ENCODE peak calls at places on chromosomes 7 and 10, in eight cellular contexts. One of them, this sample, is unnamed.

GRCh38 chr7:132028144-132028920 is 471.9 kb upstream of the PODXL start:
- DNase-seq in suprapubic skin: no peak
- DNase-seq in stimulated activated CD4-positive, alpha-beta T cell treated with anti-CD3 and anti-CD28 coated beads, Interleukin-1b, Interleukin-23, amount 100 ng/mL, for 1 hour: no peak
- DNase-seq in esophagus muscularis mucosa: no peak
- DNase-seq in central memory CD4-positive, alpha-beta T cell: no peak
- DNase-seq in Calu3: no peak
- DNase-seq in HCEC 1CT: no peak
- DNase-seq in astrocyte of the spinal cord: no peak
- DNase-seq in this sample: no peak

GRCh38 chr7:6615853-6616555 is 594 bp downstream of the ZNF853 start:
- DNase-seq in esophagus muscularis mucosa: no peak
- DNase-seq in astrocyte of the spinal cord: no peak
- DNase-seq in suprapubic skin: no peak
- DNase-seq in Calu3: peak; percentile 71
- DNase-seq in HCEC 1CT: no peak
- DNase-seq in central memory CD4-positive, alpha-beta T cell: no peak
- DNase-seq in stimulated activated CD4-positive, alpha-beta T cell treated with anti-CD3 and anti-CD28 coated beads, Interleukin-1b, Interleukin-23, amount 100 ng/mL, for 1 hour: no peak
- DNase-seq in this sample: peak; percentile 24

GRCh38 chr10:132335189-132336063 is 3.4 kb downstream of the LRRC27 start:
- DNase-seq in HCEC 1CT: no peak
- DNase-seq in Calu3: no peak
- DNase-seq in astrocyte of the spinal cord: no peak
- DNase-seq in stimulated activated CD4-positive, alpha-beta T cell treated with anti-CD3 and anti-CD28 coated beads, Interleukin-1b, Interleukin-23, amount 100 ng/mL, for 1 hour: no peak
- DNase-seq in central memory CD4-positive, alpha-beta T cell: no peak
- DNase-seq in esophagus muscularis mucosa: no peak
- DNase-seq in suprapubic skin: no peak
- DNase-seq in this sample: peak; percentile 95

GRCh38 chr10:101218423-101219136 is 10.7 kb downstream of the LBX1 start:
- DNase-seq in HCEC 1CT: no peak
- DNase-seq in suprapubic skin: no peak
- DNase-seq in Calu3: no peak
- DNase-seq in esophagus muscularis mucosa: no peak
- DNase-seq in stimulated activated CD4-positive, alpha-beta T cell treated with anti-CD3 and anti-CD28 coated beads, Interleukin-1b, Interleukin-23, amount 100 ng/mL, for 1 hour: no peak
- DNase-seq in astrocyte of the spinal cord: no peak
- DNase-seq in central memory CD4-positive, alpha-beta T cell: no peak
- DNase-seq in this sample: no peak

GRCh38 chr10:7192831-7193348 is 217.9 kb downstream of the SFMBT2 start:
- DNase-seq in central memory CD4-positive, alpha-beta T cell: peak; percentile 71
- DNase-seq in esophagus muscularis mucosa: no peak
- DNase-seq in stimulated activated CD4-positive, alpha-beta T cell treated with anti-CD3 and anti-CD28 coated beads, Interleukin-1b, Interleukin-23, amount 100 ng/mL, for 1 hour: peak; percentile 8
- DNase-seq in Calu3: no peak
- DNase-seq in HCEC 1CT: no peak
- DNase-seq in suprapubic skin: no peak
- DNase-seq in astrocyte of the spinal cord: no peak
- DNase-seq in this sample: no peak

GRCh38 chr10:10533417-10533816 is 484.3 kb upstream of the CELF2 start:
- DNase-seq in central memory CD4-positive, alpha-beta T cell: no peak
- DNase-seq in astrocyte of the spinal cord: no peak
- DNase-seq in stimulated activated CD4-positive, alpha-beta T cell treated with anti-CD3 and anti-CD28 coated beads, Interleukin-1b, Interleukin-23, amount 100 ng/mL, for 1 hour: no peak
- DNase-seq in esophagus muscularis mucosa: no peak
- DNase-seq in Calu3: no peak
- DNase-seq in suprapubic skin: no peak
- DNase-seq in HCEC 1CT: no peak
- DNase-seq in this sample: no peak

GRCh38 chr7:101156866-101157589 is 2.8 kb downstream of the AP1S1 start:
- DNase-seq in astrocyte of the spinal cord: no peak
- DNase-seq in suprapubic skin: no peak
- DNase-seq in HCEC 1CT: no peak
- DNase-seq in Calu3: no peak
- DNase-seq in esophagus muscularis mucosa: no peak
- DNase-seq in central memory CD4-positive, alpha-beta T cell: no peak
- DNase-seq in stimulated activated CD4-positive, alpha-beta T cell treated with anti-CD3 and anti-CD28 coated beads, Interleukin-1b, Interleukin-23, amount 100 ng/mL, for 1 hour: no peak
- DNase-seq in this sample: no peak

GRCh38 chr7:99407849-99408346 is 499 bp downstream of the PDAP1 start:
- DNase-seq in suprapubic skin: no peak
- DNase-seq in HCEC 1CT: peak; percentile 71
- DNase-seq in esophagus muscularis mucosa: no peak
- DNase-seq in Calu3: peak; percentile 10
- DNase-seq in astrocyte of the spinal cord: peak; percentile 82
- DNase-seq in stimulated activated CD4-positive, alpha-beta T cell treated with anti-CD3 and anti-CD28 coated beads, Interleukin-1b, Interleukin-23, amount 100 ng/mL, for 1 hour: no peak
- DNase-seq in central memory CD4-positive, alpha-beta T cell: peak; percentile 12
- DNase-seq in this sample: peak; percentile 58

GRCh38 chr7:121352323-121352722 is 23.5 kb downstream of the WNT16 start:
- DNase-seq in stimulated activated CD4-positive, alpha-beta T cell treated with anti-CD3 and anti-CD28 coated beads, Interleukin-1b, Interleukin-23, amount 100 ng/mL, for 1 hour: no peak
- DNase-seq in central memory CD4-positive, alpha-beta T cell: no peak
- DNase-seq in esophagus muscularis mucosa: no peak
- DNase-seq in suprapubic skin: no peak
- DNase-seq in astrocyte of the spinal cord: no peak
- DNase-seq in HCEC 1CT: no peak
- DNase-seq in Calu3: no peak
- DNase-seq in this sample: no peak

GRCh38 chr7:159049266-159050025 is 95.2 kb downstream of the VIPR2 start:
- DNase-seq in Calu3: no peak
- DNase-seq in esophagus muscularis mucosa: peak; percentile 87
- DNase-seq in stimulated activated CD4-positive, alpha-beta T cell treated with anti-CD3 and anti-CD28 coated beads, Interleukin-1b, Interleukin-23, amount 100 ng/mL, for 1 hour: no peak
- DNase-seq in astrocyte of the spinal cord: no peak
- DNase-seq in suprapubic skin: peak; percentile 71
- DNase-seq in HCEC 1CT: no peak
- DNase-seq in central memory CD4-positive, alpha-beta T cell: no peak
- DNase-seq in this sample: no peak

GRCh38 chr10:96465599-96465998 is 48.1 kb downstream of the TLL2 start:
- DNase-seq in Calu3: no peak
- DNase-seq in suprapubic skin: no peak
- DNase-seq in esophagus muscularis mucosa: no peak
- DNase-seq in central memory CD4-positive, alpha-beta T cell: no peak
- DNase-seq in HCEC 1CT: no peak
- DNase-seq in astrocyte of the spinal cord: no peak
- DNase-seq in stimulated activated CD4-positive, alpha-beta T cell treated with anti-CD3 and anti-CD28 coated beads, Interleukin-1b, Interleukin-23, amount 100 ng/mL, for 1 hour: no peak
- DNase-seq in this sample: no peak

GRCh38 chr10:25972631-25973030 is 38.6 kb downstream of the MYO3A start:
- DNase-seq in esophagus muscularis mucosa: no peak
- DNase-seq in Calu3: no peak
- DNase-seq in astrocyte of the spinal cord: no peak
- DNase-seq in suprapubic skin: no peak
- DNase-seq in stimulated activated CD4-positive, alpha-beta T cell treated with anti-CD3 and anti-CD28 coated beads, Interleukin-1b, Interleukin-23, amount 100 ng/mL, for 1 hour: no peak
- DNase-seq in central memory CD4-positive, alpha-beta T cell: no peak
- DNase-seq in HCEC 1CT: no peak
- DNase-seq in this sample: no peak

GRCh38 chr7:74023037-74023436 is 4.9 kb upstream of the ELN start:
- DNase-seq in astrocyte of the spinal cord: peak; percentile 52
- DNase-seq in central memory CD4-positive, alpha-beta T cell: no peak
- DNase-seq in HCEC 1CT: no peak
- DNase-seq in Calu3: peak; percentile 48
- DNase-seq in suprapubic skin: peak; percentile 88
- DNase-seq in esophagus muscularis mucosa: no peak
- DNase-seq in stimulated activated CD4-positive, alpha-beta T cell treated with anti-CD3 and anti-CD28 coated beads, Interleukin-1b, Interleukin-23, amount 100 ng/mL, for 1 hour: no peak
- DNase-seq in this sample: peak; percentile 15

GRCh38 chr7:134071355-134072331 is 55.5 kb upstream of the LRGUK start:
- DNase-seq in central memory CD4-positive, alpha-beta T cell: no peak
- DNase-seq in astrocyte of the spinal cord: no peak
- DNase-seq in stimulated activated CD4-positive, alpha-beta T cell treated with anti-CD3 and anti-CD28 coated beads, Interleukin-1b, Interleukin-23, amount 100 ng/mL, for 1 hour: no peak
- DNase-seq in HCEC 1CT: no peak
- DNase-seq in esophagus muscularis mucosa: no peak
- DNase-seq in Calu3: no peak
- DNase-seq in suprapubic skin: no peak
- DNase-seq in this sample: no peak

GRCh38 chr7:141648276-141649114 is 53.5 kb downstream of the DENND11 start:
- DNase-seq in Calu3: no peak
- DNase-seq in central memory CD4-positive, alpha-beta T cell: no peak
- DNase-seq in astrocyte of the spinal cord: peak; percentile 17
- DNase-seq in stimulated activated CD4-positive, alpha-beta T cell treated with anti-CD3 and anti-CD28 coated beads, Interleukin-1b, Interleukin-23, amount 100 ng/mL, for 1 hour: no peak
- DNase-seq in suprapubic skin: no peak
- DNase-seq in HCEC 1CT: no peak
- DNase-seq in esophagus muscularis mucosa: no peak
- DNase-seq in this sample: no peak

GRCh38 chr7:3575753-3576531 is 274.9 kb downstream of the SDK1 start:
- DNase-seq in stimulated activated CD4-positive, alpha-beta T cell treated with anti-CD3 and anti-CD28 coated beads, Interleukin-1b, Interleukin-23, amount 100 ng/mL, for 1 hour: no peak
- DNase-seq in suprapubic skin: no peak
- DNase-seq in HCEC 1CT: no peak
- DNase-seq in astrocyte of the spinal cord: no peak
- DNase-seq in esophagus muscularis mucosa: no peak
- DNase-seq in central memory CD4-positive, alpha-beta T cell: no peak
- DNase-seq in Calu3: peak; percentile 44
- DNase-seq in this sample: peak; percentile 25

GRCh38 chr7:157411580-157411979 is 74.8 kb downstream of the DNAJB6 start:
- DNase-seq in astrocyte of the spinal cord: no peak
- DNase-seq in Calu3: no peak
- DNase-seq in central memory CD4-positive, alpha-beta T cell: peak; percentile 70
- DNase-seq in esophagus muscularis mucosa: no peak
- DNase-seq in suprapubic skin: no peak
- DNase-seq in stimulated activated CD4-positive, alpha-beta T cell treated with anti-CD3 and anti-CD28 coated beads, Interleukin-1b, Interleukin-23, amount 100 ng/mL, for 1 hour: no peak
- DNase-seq in HCEC 1CT: no peak
- DNase-seq in this sample: no peak

GRCh38 chr10:129389194-129389593 is 77.8 kb upstream of the MGMT start:
- DNase-seq in stimulated activated CD4-positive, alpha-beta T cell treated with anti-CD3 and anti-CD28 coated beads, Interleukin-1b, Interleukin-23, amount 100 ng/mL, for 1 hour: no peak
- DNase-seq in astrocyte of the spinal cord: no peak
- DNase-seq in HCEC 1CT: no peak
- DNase-seq in esophagus muscularis mucosa: peak; percentile 88
- DNase-seq in suprapubic skin: no peak
- DNase-seq in central memory CD4-positive, alpha-beta T cell: no peak
- DNase-seq in Calu3: no peak
- DNase-seq in this sample: no peak

GRCh38 chr7:34061175-34061574 is 155.8 kb downstream of the BMPER start:
- DNase-seq in Calu3: no peak
- DNase-seq in astrocyte of the spinal cord: peak; percentile 55
- DNase-seq in stimulated activated CD4-positive, alpha-beta T cell treated with anti-CD3 and anti-CD28 coated beads, Interleukin-1b, Interleukin-23, amount 100 ng/mL, for 1 hour: no peak
- DNase-seq in suprapubic skin: no peak
- DNase-seq in HCEC 1CT: peak; percentile 89
- DNase-seq in central memory CD4-positive, alpha-beta T cell: no peak
- DNase-seq in esophagus muscularis mucosa: no peak
- DNase-seq in this sample: no peak

GRCh38 chr10:89283174-89283987 is 18.5 kb upstream of the IFIT2 start:
- DNase-seq in suprapubic skin: no peak
- DNase-seq in central memory CD4-positive, alpha-beta T cell: no peak
- DNase-seq in astrocyte of the spinal cord: peak; percentile 56
- DNase-seq in esophagus muscularis mucosa: no peak
- DNase-seq in HCEC 1CT: peak; percentile 63
- DNase-seq in stimulated activated CD4-positive, alpha-beta T cell treated with anti-CD3 and anti-CD28 coated beads, Interleukin-1b, Interleukin-23, amount 100 ng/mL, for 1 hour: no peak
- DNase-seq in Calu3: no peak
- DNase-seq in this sample: no peak

GRCh38 chr7:97357459-97357858 is 240.0 kb downstream of the SDHAF3 start:
- DNase-seq in stimulated activated CD4-positive, alpha-beta T cell treated with anti-CD3 and anti-CD28 coated beads, Interleukin-1b, Interleukin-23, amount 100 ng/mL, for 1 hour: no peak
- DNase-seq in central memory CD4-positive, alpha-beta T cell: no peak
- DNase-seq in astrocyte of the spinal cord: no peak
- DNase-seq in HCEC 1CT: no peak
- DNase-seq in esophagus muscularis mucosa: no peak
- DNase-seq in Calu3: no peak
- DNase-seq in suprapubic skin: no peak
- DNase-seq in this sample: no peak

GRCh38 chr7:43491984-43492383 is 90.9 kb upstream of the STK17A start:
- DNase-seq in stimulated activated CD4-positive, alpha-beta T cell treated with anti-CD3 and anti-CD28 coated beads, Interleukin-1b, Interleukin-23, amount 100 ng/mL, for 1 hour: no peak
- DNase-seq in central memory CD4-positive, alpha-beta T cell: no peak
- DNase-seq in HCEC 1CT: peak; percentile 44
- DNase-seq in Calu3: no peak
- DNase-seq in suprapubic skin: no peak
- DNase-seq in astrocyte of the spinal cord: peak; percentile 88
- DNase-seq in esophagus muscularis mucosa: peak; percentile 64
- DNase-seq in this sample: peak; percentile 28